ENCODE peak calls at places on chromosomes 12 and 14, in ten cellular contexts. Y is GM20000, H is esophagus muscularis mucosa, M is cardiac muscle cell, Q is astrocyte of the spinal cord, S is B cell, Z is endothelial cell, E is neural progenitor cell, J is nephron progenitor cell, W is A549. T is an unnamed sample.

GRCh38 chr12:112419269-112420133 is 754 bp downstream of the PTPN11 start:
- DNase-seq in Y (peak), H (peak), M (peak), Q (peak), S (no peak), Z (peak), E (peak), J (peak), W (peak), T (no peak)

GRCh38 chr12:116637589-116638165 is 78.5 kb downstream of the MAP1LC3B2 start:
- DNase-seq in Y (no peak), H (no peak), M (no peak), Q (no peak), S (no peak), Z (no peak), E (no peak), J (no peak), W (no peak), T (no peak)

GRCh38 chr12:69008510-69008909 is 75.5 kb upstream of the CPM start:
- DNase-seq in Y (no peak), H (no peak), M (no peak), Q (no peak), S (no peak), Z (no peak), E (no peak), J (no peak), W (no peak), T (no peak)

GRCh38 chr14:103657466-103657865 is 28.5 kb downstream of the KLC1 start:
- DNase-seq in Y (no peak), H (no peak), M (no peak), Q (peak), S (no peak), Z (no peak), E (no peak), J (no peak), W (no peak), T (no peak)

GRCh38 chr12:122845041-122845864 is 10.0 kb downstream of the HIP1R start:
- DNase-seq in Y (no peak), H (no peak), M (no peak), Q (no peak), S (no peak), Z (no peak), E (no peak), J (no peak), W (no peak), T (no peak)

GRCh38 chr12:112937741-112938719 is at the start of gene OAS3:
- DNase-seq in Y (peak), H (peak), M (peak), Q (peak), S (peak), Z (peak), E (peak), J (peak), W (peak), T (peak)

GRCh38 chr12:80939231-80939950 is 1.7 kb upstream of the LIN7A start:
- DNase-seq in Y (no peak), H (no peak), M (no peak), Q (peak), S (no peak), Z (no peak), E (no peak), J (no peak), W (no peak), T (peak)

GRCh38 chr14:50944647-50945413 is 547 bp upstream of the PYGL start:
- DNase-seq in Y (no peak), H (no peak), M (no peak), Q (peak), S (peak), Z (peak), E (no peak), J (no peak), W (peak), T (peak)

GRCh38 chr14:102798926-102799325 is 21.7 kb downstream of the TRAF3 start:
- DNase-seq in Y (no peak), H (no peak), M (no peak), Q (no peak), S (no peak), Z (no peak), E (no peak), J (no peak), W (no peak), T (no peak)

GRCh38 chr14:85461432-85462133 is 68.4 kb upstream of the FLRT2 start:
- DNase-seq in Y (no peak), H (no peak), M (no peak), Q (no peak), S (no peak), Z (no peak), E (no peak), J (no peak), W (no peak), T (no peak)

GRCh38 chr12:16573652-16574077 is 32.3 kb downstream of the LMO3 start:
- DNase-seq in Y (no peak), H (no peak), M (peak), Q (no peak), S (no peak), Z (no peak), E (peak), J (peak), W (no peak), T (peak)

GRCh38 chr12:109818900-109819500 is 14.2 kb downstream of the TRPV4 start:
- DNase-seq in Y (no peak), H (no peak), M (no peak), Q (no peak), S (no peak), Z (no peak), E (no peak), J (no peak), W (no peak), T (no peak)

GRCh38 chr14:69675877-69676416 is 64.6 kb downstream of the SUSD6 start:
- DNase-seq in Y (peak), H (no peak), M (no peak), Q (no peak), S (no peak), Z (no peak), E (no peak), J (no peak), W (no peak), T (no peak)

GRCh38 chr14:65250162-65250495 is 147.8 kb upstream of the MAX start:
- DNase-seq in Y (no peak), H (no peak), M (no peak), Q (no peak), S (no peak), Z (no peak), E (no peak), J (no peak), W (no peak), T (no peak)

GRCh38 chr12:4297617-4298016 is 23.4 kb upstream of the TIGAR start:
- DNase-seq in Y (no peak), H (no peak), M (no peak), Q (no peak), S (no peak), Z (no peak), E (no peak), J (no peak), W (no peak), T (no peak)

GRCh38 chr12:119020377-119021360 is 39.3 kb downstream of the SRRM4 start:
- DNase-seq in Y (peak), H (no peak), M (peak), Q (no peak), S (no peak), Z (peak), E (peak), J (peak), W (peak), T (peak)

GRCh38 chr14:64289571-64289970 is 4.6 kb downstream of the ESR2 start:
- DNase-seq in Y (no peak), H (no peak), M (no peak), Q (no peak), S (no peak), Z (no peak), E (no peak), J (no peak), W (no peak), T (no peak)

GRCh38 chr14:103541944-103542544 is 13.0 kb downstream of the TRMT61A start:
- DNase-seq in Y (no peak), H (no peak), M (no peak), Q (no peak), S (no peak), Z (no peak), E (peak), J (no peak), W (no peak), T (no peak)

GRCh38 chr12:115451785-115452736 is 768.1 kb upstream of the TBX3 start:
- DNase-seq in Y (peak), H (no peak), M (peak), Q (no peak), S (peak), Z (peak), E (peak), J (peak), W (peak), T (peak)

GRCh38 chr12:114691810-114692557 is 8.0 kb upstream of the TBX3 start:
- DNase-seq in Y (no peak), H (no peak), M (no peak), Q (no peak), S (no peak), Z (no peak), E (peak), J (no peak), W (no peak), T (no peak)

GRCh38 chr12:84502907-84503787 is 409.5 kb downstream of the SLC6A15 start:
- DNase-seq in Y (peak), H (no peak), M (peak), Q (peak), S (peak), Z (peak), E (peak), J (peak), W (peak), T (peak)

GRCh38 chr12:28050606-28051005 is 78.1 kb upstream of the PTHLH start:
- DNase-seq in Y (no peak), H (no peak), M (no peak), Q (no peak), S (no peak), Z (no peak), E (no peak), J (no peak), W (no peak), T (no peak)

GRCh38 chr14:92986254-92987147 is 63.6 kb downstream of the CHGA start:
- DNase-seq in Y (no peak), H (no peak), M (no peak), Q (peak), S (no peak), Z (no peak), E (no peak), J (no peak), W (peak), T (no peak)

GRCh38 chr12:6957741-6958608 is 6.8 kb downstream of the PTPN6 start:
- DNase-seq in Y (no peak), H (no peak), M (no peak), Q (no peak), S (no peak), Z (no peak), E (no peak), J (no peak), W (no peak), T (no peak)

GRCh38 chr14:89956294-89957009 is 725 bp downstream of the TDP1 start:
- DNase-seq in Y (peak), H (no peak), M (peak), Q (peak), S (peak), Z (peak), E (peak), J (peak), W (no peak), T (no peak)

GRCh38 chr14:67170706-67171105 is 18.5 kb upstream of the GARIN2 start:
- DNase-seq in Y (no peak), H (no peak), M (no peak), Q (no peak), S (no peak), Z (no peak), E (no peak), J (no peak), W (no peak), T (no peak)

GRCh38 chr12:91687052-91688017 is 458.3 kb downstream of the BTG1 start:
- DNase-seq in Y (no peak), H (no peak), M (no peak), Q (peak), S (no peak), Z (no peak), E (no peak), J (no peak), W (no peak), T (no peak)

GRCh38 chr14:37232907-37233481 is 35.3 kb downstream of the MIPOL1 start:
- DNase-seq in Y (peak), H (no peak), M (peak), Q (peak), S (peak), Z (peak), E (peak), J (peak), W (peak), T (no peak)

DNA sequence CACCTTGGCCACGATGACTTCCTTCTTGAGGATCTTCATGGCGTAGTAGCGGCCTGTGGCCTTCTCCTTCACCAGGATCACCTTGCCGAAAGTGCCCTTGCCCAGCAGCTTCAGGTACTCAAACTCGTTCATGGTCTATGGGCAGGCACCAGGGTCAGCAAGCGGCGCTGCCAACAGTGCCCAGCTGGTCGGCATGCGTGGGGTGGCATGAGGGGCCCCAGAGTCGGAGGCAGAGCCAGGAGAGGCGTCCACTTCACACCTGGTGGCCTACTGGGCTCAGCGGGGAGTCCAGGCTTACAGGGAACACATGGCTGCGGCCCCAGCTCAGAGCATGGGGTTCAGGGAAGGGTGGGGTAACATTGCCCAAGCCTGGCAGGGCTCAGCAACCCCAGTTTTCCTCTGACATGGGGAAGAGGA is 20.5 kb downstream of the AKT1 start:
- DNase-seq in Y (no peak), H (no peak), M (no peak), Q (no peak), S (no peak), Z (no peak), E (no peak), J (no peak), W (no peak), T (no peak)
- TF ChIP-seq CTCF in Y (no peak), H (no peak), M (no peak), Q (no peak), S (no peak), Z (no peak), E (no peak), J (no peak), W (no peak), T (no peak)

GRCh38 chr14:100554082-100554677 is 33.0 kb downstream of the BEGAIN start:
- DNase-seq in Y (no peak), H (no peak), M (no peak), Q (no peak), S (no peak), Z (no peak), E (no peak), J (peak), W (no peak), T (peak)

GRCh38 chr14:100554696-100555320 is 32.4 kb downstream of the BEGAIN start:
- DNase-seq in Y (no peak), H (no peak), M (no peak), Q (no peak), S (no peak), Z (no peak), E (no peak), J (no peak), W (no peak), T (no peak)

GRCh38 chr14:100556936-100557505 is 30.2 kb downstream of the BEGAIN start:
- DNase-seq in Y (no peak), H (no peak), M (no peak), Q (no peak), S (no peak), Z (no peak), E (no peak), J (no peak), W (no peak), T (no peak)

GRCh38 chr14:100556076-100556475 is 31.1 kb downstream of the BEGAIN start:
- DNase-seq in Y (no peak), H (no peak), M (no peak), Q (no peak), S (no peak), Z (no peak), E (no peak), J (no peak), W (no peak), T (no peak)

GRCh38 chr14:100555436-100556067 is 31.7 kb downstream of the BEGAIN start:
- DNase-seq in Y (no peak), H (no peak), M (no peak), Q (no peak), S (no peak), Z (no peak), E (no peak), J (no peak), W (no peak), T (no peak)
- TF ChIP-seq CTCF in Y (no peak), H (no peak), M (no peak), Q (no peak), S (no peak), Z (no peak), E (no peak), J (no peak), W (no peak), T (no peak)

DNA sequence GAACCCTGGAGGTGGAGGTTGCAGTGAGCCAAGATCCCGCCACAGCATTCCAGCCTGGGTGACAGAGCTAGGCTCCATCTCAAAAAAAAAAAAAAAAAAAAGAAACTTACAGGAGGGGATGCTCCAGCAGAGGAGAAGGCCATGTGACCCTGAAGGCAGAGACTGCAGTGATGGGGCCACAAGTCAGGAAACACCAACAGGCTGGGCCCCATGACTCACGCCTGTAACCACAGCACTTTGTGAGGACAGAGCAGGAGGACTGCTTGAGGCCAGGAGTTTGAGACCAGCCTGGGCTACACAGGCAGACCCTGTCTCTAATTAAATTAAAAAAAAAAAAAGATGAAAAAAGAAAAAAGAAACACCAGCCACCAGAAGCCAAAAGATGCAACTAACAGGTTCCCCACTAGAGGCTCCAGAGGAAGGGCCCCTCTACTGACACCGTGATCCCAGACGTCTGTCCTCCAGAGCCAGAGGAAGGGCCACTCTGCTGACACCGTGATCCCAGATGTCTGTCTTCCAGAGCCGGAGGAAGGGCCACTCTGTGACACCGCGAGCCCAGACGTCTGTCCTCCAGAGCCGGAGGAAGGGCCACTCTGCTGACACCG is 9.1 kb upstream of the GLT1D1 start:
- DNase-seq in Y (no peak), H (no peak), M (no peak), Q (no peak), S (peak), Z (peak), E (peak), J (no peak), W (no peak), T (peak)
- TF ChIP-seq CTCF in Y (no peak), H (no peak), M (no peak), Q (no peak), S (peak), Z (no peak), E (peak), J (no peak), W (no peak), T (peak)

DNA sequence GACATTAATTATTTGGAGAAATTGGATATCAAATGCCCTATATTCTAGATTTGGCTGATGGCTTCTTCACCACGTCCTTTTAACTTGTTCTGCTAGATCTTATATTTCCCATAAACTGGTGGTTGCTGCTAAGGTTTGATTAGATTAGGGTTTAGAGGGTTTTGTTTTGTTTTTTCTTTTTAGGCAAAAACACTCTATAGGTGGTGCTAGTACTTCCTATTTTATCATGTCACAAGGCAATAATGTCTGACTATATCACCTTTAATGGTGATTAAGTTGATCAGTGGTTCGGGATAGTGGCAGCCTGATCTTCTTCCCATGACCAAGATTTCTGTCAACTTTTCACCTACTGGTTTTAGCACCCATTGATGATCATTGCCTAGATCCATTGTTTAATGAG is 455.1 kb downstream of the RAD51B start:
- DNase-seq in Y (no peak), H (no peak), M (no peak), Q (no peak), S (peak), Z (no peak), E (no peak), J (no peak), W (no peak), T (no peak)
- TF ChIP-seq CTCF in Y (no peak), H (no peak), M (no peak), Q (no peak), S (peak), Z (no peak), E (no peak), J (no peak), W (no peak), T (no peak)

GRCh38 chr12:13422291-13422690 is 225.8 kb downstream of the EMP1 start:
- DNase-seq in Y (no peak), H (no peak), M (no peak), Q (no peak), S (no peak), Z (no peak), E (no peak), J (no peak), W (no peak), T (no peak)

GRCh38 chr12:13417516-13417915 is 221.0 kb downstream of the EMP1 start:
- DNase-seq in Y (no peak), H (peak), M (no peak), Q (no peak), S (no peak), Z (no peak), E (no peak), J (no peak), W (no peak), T (no peak)
- TF ChIP-seq CTCF in Y (no peak), H (no peak), M (no peak), Q (no peak), S (no peak), Z (no peak), E (no peak), J (no peak), W (no peak), T (no peak)

DNA sequence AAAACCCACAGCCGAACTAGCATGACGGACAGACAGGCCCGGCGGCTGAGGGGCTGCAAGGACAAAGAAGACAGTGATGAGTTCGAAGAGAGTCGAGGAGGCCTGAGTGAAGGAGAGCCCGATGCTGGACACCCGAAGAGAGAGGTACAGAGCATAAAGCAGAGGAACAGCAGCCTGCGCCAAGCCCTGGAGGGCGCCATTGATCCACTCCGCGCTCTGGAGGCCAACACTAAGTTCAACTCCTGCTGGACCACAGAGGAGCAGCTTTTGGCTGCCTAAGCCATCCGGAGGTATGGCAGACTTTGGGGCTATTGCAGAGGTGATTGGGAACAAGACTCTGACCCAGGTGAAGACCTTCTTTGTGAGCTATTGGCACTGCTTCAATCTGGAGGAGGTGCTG is 7.8 kb upstream of the PLXNC1 start:
- DNase-seq in Y (peak), H (no peak), M (peak), Q (no peak), S (peak), Z (peak), E (peak), J (peak), W (no peak), T (peak)
- TF ChIP-seq CTCF in Y (peak), H (no peak), M (peak), Q (peak), S (peak), Z (no peak), E (peak), J (peak), W (peak), T (peak)

DNA sequence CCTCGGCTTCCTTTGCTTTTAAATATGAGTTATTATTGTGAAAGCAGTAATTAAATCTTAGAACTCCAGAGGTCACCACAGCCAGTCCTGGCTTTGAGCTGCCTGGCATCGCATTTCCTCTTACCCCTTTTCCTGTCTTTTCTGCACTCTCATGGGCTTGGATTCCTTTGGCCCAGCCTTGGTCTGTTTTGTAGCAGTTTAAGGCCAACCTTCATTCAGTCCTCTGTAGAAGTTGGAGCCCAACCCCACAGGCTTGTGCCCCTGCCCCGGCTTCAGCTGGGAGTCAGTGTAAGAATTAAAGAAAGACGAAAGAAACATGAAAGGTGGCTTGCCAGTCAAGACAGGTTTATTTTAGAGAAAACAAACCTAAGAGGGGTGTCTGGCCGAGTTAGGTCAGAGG is 14.6 kb upstream of the KRT86 start:
- DNase-seq in Y (no peak), H (no peak), M (no peak), Q (no peak), S (no peak), Z (no peak), E (no peak), J (no peak), W (no peak), T (no peak)
- TF ChIP-seq CTCF in Y (no peak), H (no peak), M (no peak), Q (no peak), S (no peak), Z (no peak), E (no peak), J (no peak), W (no peak), T (no peak)